ENCODE peak calls at places on chromosome 16, in six cellular contexts. One of them, this sample, is unnamed.

GRCh38 chr16:22635345-22635744 is 124.7 kb downstream of the NPIPB5 start:
- DNase-seq in CD8-positive, alpha-beta memory T cell: no peak
- DNase-seq in HT-29: no peak
- DNase-seq in ELR: peak
- DNase-seq in non-pigmented ciliary epithelial cell: no peak
- DNase-seq in nephron progenitor cell: no peak
- DNase-seq in this sample: no peak

GRCh38 chr16:56193951-56194726 is 2.9 kb downstream of the GNAO1 start:
- DNase-seq in CD8-positive, alpha-beta memory T cell: peak
- DNase-seq in nephron progenitor cell: peak
- DNase-seq in non-pigmented ciliary epithelial cell: peak
- DNase-seq in ELR: peak
- DNase-seq in HT-29: no peak
- DNase-seq in this sample: peak

GRCh38 chr16:47928008-47928407 is 227.8 kb downstream of the ABCC12 start:
- DNase-seq in nephron progenitor cell: no peak
- DNase-seq in ELR: peak
- DNase-seq in HT-29: peak
- DNase-seq in non-pigmented ciliary epithelial cell: no peak
- DNase-seq in CD8-positive, alpha-beta memory T cell: no peak
- DNase-seq in this sample: no peak

GRCh38 chr16:27703121-27703520 is 153.2 kb downstream of the KATNIP start:
- DNase-seq in ELR: no peak
- DNase-seq in CD8-positive, alpha-beta memory T cell: no peak
- DNase-seq in nephron progenitor cell: no peak
- DNase-seq in non-pigmented ciliary epithelial cell: no peak
- DNase-seq in HT-29: no peak
- DNase-seq in this sample: no peak

GRCh38 chr16:70688266-70688742 is 2.5 kb upstream of the MTSS2 start:
- DNase-seq in non-pigmented ciliary epithelial cell: no peak
- DNase-seq in HT-29: no peak
- DNase-seq in ELR: peak
- DNase-seq in nephron progenitor cell: no peak
- DNase-seq in CD8-positive, alpha-beta memory T cell: no peak
- DNase-seq in this sample: no peak

GRCh38 chr16:19066988-19067348 is 446 bp upstream of the COQ7 start:
- DNase-seq in ELR: no peak
- DNase-seq in CD8-positive, alpha-beta memory T cell: no peak
- DNase-seq in non-pigmented ciliary epithelial cell: no peak
- DNase-seq in nephron progenitor cell: no peak
- DNase-seq in HT-29: no peak
- DNase-seq in this sample: no peak

GRCh38 chr16:492211-492875 is 35.2 kb upstream of the CAPN15 start:
- DNase-seq in HT-29: no peak
- DNase-seq in non-pigmented ciliary epithelial cell: no peak
- DNase-seq in ELR: no peak
- DNase-seq in CD8-positive, alpha-beta memory T cell: no peak
- DNase-seq in nephron progenitor cell: no peak
- DNase-seq in this sample: no peak

GRCh38 chr16:67951485-67951884 is 7.6 kb upstream of the LCAT start:
- DNase-seq in nephron progenitor cell: no peak
- DNase-seq in HT-29: no peak
- DNase-seq in non-pigmented ciliary epithelial cell: no peak
- DNase-seq in ELR: no peak
- DNase-seq in CD8-positive, alpha-beta memory T cell: no peak
- DNase-seq in this sample: no peak

GRCh38 chr16:67199011-67199807 is at the start of gene ELMO3:
- DNase-seq in non-pigmented ciliary epithelial cell: no peak
- DNase-seq in HT-29: peak
- DNase-seq in nephron progenitor cell: peak
- DNase-seq in ELR: no peak
- DNase-seq in CD8-positive, alpha-beta memory T cell: no peak
- DNase-seq in this sample: no peak

GRCh38 chr16:21991621-21992020 is 9.3 kb downstream of the PDZD9 start:
- DNase-seq in non-pigmented ciliary epithelial cell: no peak
- DNase-seq in ELR: no peak
- DNase-seq in HT-29: no peak
- DNase-seq in nephron progenitor cell: no peak
- DNase-seq in CD8-positive, alpha-beta memory T cell: no peak
- DNase-seq in this sample: no peak

GRCh38 chr16:57264381-57264780 is 19.3 kb downstream of the ARL2BP start:
- DNase-seq in non-pigmented ciliary epithelial cell: no peak
- DNase-seq in HT-29: no peak
- DNase-seq in ELR: no peak
- DNase-seq in CD8-positive, alpha-beta memory T cell: no peak
- DNase-seq in nephron progenitor cell: no peak
- DNase-seq in this sample: no peak

GRCh38 chr16:89061590-89062380 is 31.9 kb upstream of the ACSF3 start:
- DNase-seq in ELR: no peak
- DNase-seq in nephron progenitor cell: no peak
- DNase-seq in non-pigmented ciliary epithelial cell: no peak
- DNase-seq in CD8-positive, alpha-beta memory T cell: no peak
- DNase-seq in HT-29: no peak
- DNase-seq in this sample: no peak

GRCh38 chr16:70594569-70594968 is 51.8 kb upstream of the IL34 start:
- DNase-seq in HT-29: no peak
- DNase-seq in ELR: no peak
- DNase-seq in non-pigmented ciliary epithelial cell: no peak
- DNase-seq in CD8-positive, alpha-beta memory T cell: no peak
- DNase-seq in nephron progenitor cell: no peak
- DNase-seq in this sample: no peak

GRCh38 chr16:56944954-56945839 is 13.3 kb downstream of the HERPUD1 start:
- DNase-seq in HT-29: no peak
- DNase-seq in non-pigmented ciliary epithelial cell: no peak
- DNase-seq in CD8-positive, alpha-beta memory T cell: no peak
- DNase-seq in nephron progenitor cell: no peak
- DNase-seq in ELR: no peak
- DNase-seq in this sample: no peak

GRCh38 chr16:361872-362701 is 8.3 kb downstream of the MRPL28 start:
- DNase-seq in CD8-positive, alpha-beta memory T cell: peak
- DNase-seq in ELR: peak
- DNase-seq in nephron progenitor cell: peak
- DNase-seq in non-pigmented ciliary epithelial cell: no peak
- DNase-seq in HT-29: peak
- DNase-seq in this sample: peak

GRCh38 chr16:75224281-75224680 is 5.5 kb downstream of the CTRB1 start:
- DNase-seq in CD8-positive, alpha-beta memory T cell: no peak
- DNase-seq in HT-29: no peak
- DNase-seq in nephron progenitor cell: no peak
- DNase-seq in ELR: no peak
- DNase-seq in non-pigmented ciliary epithelial cell: no peak
- DNase-seq in this sample: no peak

GRCh38 chr16:57308041-57308440 is 23.6 kb upstream of the PLLP start:
- DNase-seq in CD8-positive, alpha-beta memory T cell: no peak
- DNase-seq in HT-29: no peak
- DNase-seq in non-pigmented ciliary epithelial cell: no peak
- DNase-seq in nephron progenitor cell: no peak
- DNase-seq in ELR: no peak
- DNase-seq in this sample: no peak

GRCh38 chr16:77289331-77289809 is 90.2 kb downstream of the SYCE1L start:
- DNase-seq in HT-29: no peak
- DNase-seq in CD8-positive, alpha-beta memory T cell: no peak
- DNase-seq in nephron progenitor cell: peak
- DNase-seq in ELR: peak
- DNase-seq in non-pigmented ciliary epithelial cell: peak
- DNase-seq in this sample: no peak

GRCh38 chr16:73052441-73053030 is 4.6 kb upstream of the ZFHX3 start:
- DNase-seq in nephron progenitor cell: no peak
- DNase-seq in non-pigmented ciliary epithelial cell: no peak
- DNase-seq in HT-29: no peak
- DNase-seq in CD8-positive, alpha-beta memory T cell: no peak
- DNase-seq in ELR: no peak
- DNase-seq in this sample: no peak

GRCh38 chr16:67150833-67151396 is at the start of gene B3GNT9:
- DNase-seq in HT-29: peak
- DNase-seq in nephron progenitor cell: peak
- DNase-seq in CD8-positive, alpha-beta memory T cell: no peak
- DNase-seq in ELR: peak
- DNase-seq in non-pigmented ciliary epithelial cell: no peak
- DNase-seq in this sample: no peak

GRCh38 chr16:11361751-11362742 is 16.8 kb downstream of the RMI2 start:
- DNase-seq in ELR: peak
- DNase-seq in CD8-positive, alpha-beta memory T cell: no peak
- DNase-seq in nephron progenitor cell: no peak
- DNase-seq in non-pigmented ciliary epithelial cell: no peak
- DNase-seq in HT-29: no peak
- DNase-seq in this sample: no peak

GRCh38 chr16:56777533-56777932 is 47.6 kb downstream of the NUP93 start:
- DNase-seq in CD8-positive, alpha-beta memory T cell: no peak
- DNase-seq in non-pigmented ciliary epithelial cell: no peak
- DNase-seq in ELR: no peak
- DNase-seq in nephron progenitor cell: no peak
- DNase-seq in HT-29: no peak
- DNase-seq in this sample: no peak

GRCh38 chr16:58451263-58451662 is 48.7 kb upstream of the NDRG4 start:
- DNase-seq in non-pigmented ciliary epithelial cell: no peak
- DNase-seq in nephron progenitor cell: peak
- DNase-seq in ELR: no peak
- DNase-seq in HT-29: no peak
- DNase-seq in CD8-positive, alpha-beta memory T cell: no peak
- DNase-seq in this sample: no peak

GRCh38 chr16:22915003-22915402 is 101.0 kb downstream of the HS3ST2 start:
- DNase-seq in nephron progenitor cell: no peak
- DNase-seq in HT-29: no peak
- DNase-seq in non-pigmented ciliary epithelial cell: no peak
- DNase-seq in CD8-positive, alpha-beta memory T cell: no peak
- DNase-seq in ELR: no peak
- DNase-seq in this sample: no peak

GRCh38 chr16:51818342-51818944 is 667.4 kb upstream of the SALL1 start:
- DNase-seq in non-pigmented ciliary epithelial cell: peak
- DNase-seq in ELR: peak
- DNase-seq in CD8-positive, alpha-beta memory T cell: no peak
- DNase-seq in nephron progenitor cell: peak
- DNase-seq in HT-29: peak
- DNase-seq in this sample: no peak

GRCh38 chr16:12900599-12901203 is 697 bp upstream of the SHISA9 start:
- DNase-seq in ELR: peak
- DNase-seq in CD8-positive, alpha-beta memory T cell: no peak
- DNase-seq in nephron progenitor cell: peak
- DNase-seq in non-pigmented ciliary epithelial cell: no peak
- DNase-seq in HT-29: no peak
- DNase-seq in this sample: no peak

GRCh38 chr16:69839798-69840409 is 77.8 kb downstream of the WWP2 start:
- DNase-seq in ELR: no peak
- DNase-seq in HT-29: peak
- DNase-seq in nephron progenitor cell: no peak
- DNase-seq in CD8-positive, alpha-beta memory T cell: no peak
- DNase-seq in non-pigmented ciliary epithelial cell: no peak
- DNase-seq in this sample: no peak

GRCh38 chr16:27470567-27471431 is 68.8 kb downstream of the IL21R start:
- DNase-seq in CD8-positive, alpha-beta memory T cell: no peak
- DNase-seq in nephron progenitor cell: peak
- DNase-seq in ELR: peak
- DNase-seq in HT-29: no peak
- DNase-seq in non-pigmented ciliary epithelial cell: peak
- DNase-seq in this sample: no peak

GRCh38 chr16:11949527-11949926 is 7.7 kb upstream of the NPIPB2 start:
- DNase-seq in non-pigmented ciliary epithelial cell: no peak
- DNase-seq in nephron progenitor cell: peak
- DNase-seq in ELR: peak
- DNase-seq in CD8-positive, alpha-beta memory T cell: no peak
- DNase-seq in HT-29: peak
- DNase-seq in this sample: no peak

GRCh38 chr16:28040039-28040438 is 23.5 kb downstream of the GSG1L start:
- DNase-seq in nephron progenitor cell: no peak
- DNase-seq in non-pigmented ciliary epithelial cell: no peak
- DNase-seq in HT-29: no peak
- DNase-seq in CD8-positive, alpha-beta memory T cell: no peak
- DNase-seq in ELR: no peak
- DNase-seq in this sample: no peak

GRCh38 chr16:23753908-23754593 is 775 bp upstream of the CHP2 start:
- DNase-seq in CD8-positive, alpha-beta memory T cell: no peak
- DNase-seq in nephron progenitor cell: no peak
- DNase-seq in non-pigmented ciliary epithelial cell: no peak
- DNase-seq in HT-29: no peak
- DNase-seq in ELR: no peak
- DNase-seq in this sample: no peak

GRCh38 chr16:19375561-19376158 is 42.0 kb upstream of the TMC5 start:
- DNase-seq in ELR: peak
- DNase-seq in HT-29: peak
- DNase-seq in nephron progenitor cell: peak
- DNase-seq in CD8-positive, alpha-beta memory T cell: no peak
- DNase-seq in non-pigmented ciliary epithelial cell: peak
- DNase-seq in this sample: no peak

GRCh38 chr16:58307583-58308312 is 12.9 kb upstream of the PRSS54 start:
- DNase-seq in non-pigmented ciliary epithelial cell: no peak
- DNase-seq in HT-29: no peak
- DNase-seq in ELR: no peak
- DNase-seq in nephron progenitor cell: no peak
- DNase-seq in CD8-positive, alpha-beta memory T cell: no peak
- DNase-seq in this sample: no peak

GRCh38 chr16:9124908-9125584 is 33.6 kb downstream of the HAPSTR1 start:
- DNase-seq in CD8-positive, alpha-beta memory T cell: no peak
- DNase-seq in HT-29: no peak
- DNase-seq in ELR: no peak
- DNase-seq in nephron progenitor cell: no peak
- DNase-seq in non-pigmented ciliary epithelial cell: no peak
- DNase-seq in this sample: no peak

GRCh38 chr16:67163903-67164558 is 514 bp upstream of the HSF4 start:
- DNase-seq in HT-29: peak
- DNase-seq in non-pigmented ciliary epithelial cell: no peak
- DNase-seq in nephron progenitor cell: no peak
- DNase-seq in ELR: peak
- DNase-seq in CD8-positive, alpha-beta memory T cell: no peak
- DNase-seq in this sample: no peak

GRCh38 chr16:28218109-28218508 is 6.3 kb upstream of the XPO6 start:
- DNase-seq in HT-29: no peak
- DNase-seq in nephron progenitor cell: no peak
- DNase-seq in ELR: peak
- DNase-seq in CD8-positive, alpha-beta memory T cell: peak
- DNase-seq in non-pigmented ciliary epithelial cell: no peak
- DNase-seq in this sample: peak

GRCh38 chr16:79317026-79317425 is 283.5 kb downstream of the MAF start:
- DNase-seq in HT-29: no peak
- DNase-seq in CD8-positive, alpha-beta memory T cell: no peak
- DNase-seq in nephron progenitor cell: no peak
- DNase-seq in ELR: no peak
- DNase-seq in non-pigmented ciliary epithelial cell: no peak
- DNase-seq in this sample: no peak

GRCh38 chr16:89386337-89386736 is 104.0 kb downstream of the ANKRD11 start:
- DNase-seq in ELR: no peak
- DNase-seq in HT-29: no peak
- DNase-seq in nephron progenitor cell: no peak
- DNase-seq in non-pigmented ciliary epithelial cell: no peak
- DNase-seq in CD8-positive, alpha-beta memory T cell: no peak
- DNase-seq in this sample: no peak

GRCh38 chr16:11679941-11680911 is 12.0 kb downstream of the SNN start:
- DNase-seq in non-pigmented ciliary epithelial cell: no peak
- DNase-seq in nephron progenitor cell: no peak
- DNase-seq in ELR: no peak
- DNase-seq in CD8-positive, alpha-beta memory T cell: no peak
- DNase-seq in HT-29: no peak
- DNase-seq in this sample: no peak

This sample was measured in T-helper 1 cell.